ENCODE peak calls at places on chromosomes 4 and X, in seven cellular contexts. S, I, L, Y, J, N and E are unnamed samples. For H3K9me3, the result is how much of the 10 kb centered on the place peaks cover.

GRCh38 chr4:185227131-185227551 is 17.7 kb downstream of the SNX25 start:
- DNase-seq in S (no peak), I (no peak), L (no peak), Y (peak), J (no peak), N (no peak), E (no peak)

GRCh38 chr4:140296871-140297570 is 76.4 kb upstream of the SCOC start:
- DNase-seq in S (no peak), I (no peak), L (no peak), Y (no peak), J (no peak), N (no peak), E (no peak)

GRCh38 chr4:2962099-2962455 is 1.1 kb downstream of the NOP14 start:
- DNase-seq in S (no peak), I (no peak), L (peak), Y (no peak), J (no peak), N (no peak), E (no peak)

GRCh38 chrX:15686818-15687685 is 22.4 kb upstream of the CLTRN start:
- DNase-seq in S (no peak), I (no peak), L (no peak), Y (peak), J (peak), N (no peak), E (peak)

GRCh38 chr4:61984260-61984909 is 784.3 kb downstream of the ADGRL3 start:
- DNase-seq in S (no peak), I (no peak), L (no peak), Y (no peak), J (no peak), N (no peak), E (no peak)

GRCh38 chrX:68840256-68840655 is 11.4 kb downstream of the EFNB1 start:
- DNase-seq in S (no peak), I (no peak), L (no peak), Y (no peak), J (no peak), N (no peak), E (no peak)

GRCh38 chr4:153151535-153152452 is 52.4 kb upstream of the TRIM2 start:
- DNase-seq in S (peak), I (peak), L (no peak), Y (peak), J (no peak), N (no peak), E (no peak)

GRCh38 chr4:117085185-117085701 is at the start of gene TRAM1L1:
- DNase-seq in S (peak), I (peak), L (peak), Y (peak), J (no peak), N (peak), E (peak)

GRCh38 chrX:86133761-86134160 is 14.5 kb upstream of the DACH2 start:
- DNase-seq in S (no peak), I (no peak), L (no peak), Y (no peak), J (no peak), N (no peak), E (no peak)

GRCh38 chrX:7372843-7373525 is 225.0 kb upstream of the PUDP start:
- DNase-seq in S (no peak), I (no peak), L (no peak), Y (no peak), J (no peak), N (no peak), E (no peak)

GRCh38 chr4:9916937-9917336 is 104.4 kb downstream of the SLC2A9 start:
- DNase-seq in S (no peak), I (no peak), L (no peak), Y (no peak), J (no peak), N (no peak), E (no peak)

GRCh38 chr4:112284662-112285411 is 867 bp downstream of the TIFA start:
- DNase-seq in S (peak), I (no peak), L (peak), Y (peak), J (no peak), N (no peak), E (no peak)

GRCh38 chr4:13765535-13765934 is 138.0 kb upstream of the BOD1L1 start:
- DNase-seq in S (no peak), I (no peak), L (no peak), Y (no peak), J (no peak), N (no peak), E (no peak)

GRCh38 chr4:78599147-78599546 is 47.6 kb downstream of the ANXA3 start:
- DNase-seq in S (no peak), I (no peak), L (no peak), Y (no peak), J (no peak), N (no peak), E (no peak)

GRCh38 chr4:10803944-10804343 is 119.4 kb upstream of the CLNK start:
- DNase-seq in S (no peak), I (no peak), L (no peak), Y (no peak), J (no peak), N (no peak), E (no peak)

GRCh38 chr4:147057631-147057980 is 111.9 kb upstream of the TTC29 start:
- DNase-seq in S (no peak), I (no peak), L (no peak), Y (no peak), J (no peak), N (no peak), E (no peak)

GRCh38 chr4:99468891-99469290 is 33.7 kb upstream of the ADH7 start:
- DNase-seq in S (no peak), I (no peak), L (no peak), Y (no peak), J (no peak), N (no peak), E (no peak)

GRCh38 chr4:157838366-157838765 is 334.5 kb downstream of the GASK1B start:
- DNase-seq in S (no peak), I (no peak), L (no peak), Y (no peak), J (no peak), N (no peak), E (no peak)

GRCh38 chr4:74376888-74377483 is 12.0 kb downstream of the EREG start:
- DNase-seq in S (no peak), I (no peak), L (no peak), Y (no peak), J (no peak), N (no peak), E (no peak)

GRCh38 chr4:28702571-28702970 is 1841.9 kb downstream of the STIM2 start:
- DNase-seq in S (no peak), I (no peak), L (no peak), Y (no peak), J (no peak), N (no peak), E (no peak)

GRCh38 chr4:17060230-17060629 is 161.8 kb upstream of the LDB2 start:
- DNase-seq in S (no peak), I (no peak), L (no peak), Y (no peak), J (no peak), N (no peak), E (no peak)

DNA sequence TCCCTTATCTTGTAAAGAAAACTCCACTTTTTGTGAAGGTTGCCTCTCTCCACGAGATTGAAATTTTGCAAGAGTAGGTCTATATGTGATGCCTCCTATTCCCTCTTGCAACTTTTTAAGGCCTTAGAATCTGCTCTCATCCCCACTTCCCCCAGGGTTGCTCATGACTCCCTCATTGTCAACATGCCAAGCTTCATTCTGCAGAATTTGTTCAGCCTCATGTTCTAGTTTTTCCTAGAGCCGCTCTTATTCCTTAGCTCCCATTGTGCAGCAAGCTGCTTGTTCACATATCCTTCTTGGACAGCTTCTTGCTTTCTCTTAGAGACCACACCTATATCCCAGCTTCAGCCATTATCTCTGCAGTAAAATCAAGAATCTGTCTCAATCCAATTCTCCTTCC is 82.4 kb downstream of the CNGA2 start:
- DNase-seq in S (no peak), I (no peak), L (no peak), Y (no peak), J (no peak), N (no peak), E (no peak)
- H3K9me3 ChIP-seq in S (under half), I (under half), L (under half), Y (under half), J (under half), N (under half), E (under half)

GRCh38 chrX:79573760-79574159 is 206.6 kb upstream of the ITM2A start:
- DNase-seq in S (no peak), I (no peak), L (no peak), Y (no peak), J (no peak), N (no peak), E (no peak)

GRCh38 chrX:79570524-79571240 is 203.5 kb upstream of the ITM2A start:
- DNase-seq in S (no peak), I (no peak), L (peak), Y (no peak), J (no peak), N (no peak), E (no peak)

GRCh38 chrX:79572566-79572965 is 205.4 kb upstream of the ITM2A start:
- DNase-seq in S (no peak), I (no peak), L (no peak), Y (no peak), J (no peak), N (no peak), E (no peak)

GRCh38 chrX:79564362-79564761 is 197.2 kb upstream of the ITM2A start:
- DNase-seq in S (no peak), I (no peak), L (no peak), Y (no peak), J (no peak), N (no peak), E (no peak)

GRCh38 chrX:79568309-79568708 is 201.2 kb upstream of the ITM2A start:
- DNase-seq in S (no peak), I (no peak), L (no peak), Y (no peak), J (no peak), N (no peak), E (no peak)
- H3K9me3 ChIP-seq in S (under half), I (under half), L (under half), Y (under half), J (under half), N (under half), E (under half)

GRCh38 chr4:83527671-83528070 is 8.2 kb upstream of the GPAT3 start:
- DNase-seq in S (no peak), I (no peak), L (no peak), Y (no peak), J (no peak), N (no peak), E (no peak)

DNA sequence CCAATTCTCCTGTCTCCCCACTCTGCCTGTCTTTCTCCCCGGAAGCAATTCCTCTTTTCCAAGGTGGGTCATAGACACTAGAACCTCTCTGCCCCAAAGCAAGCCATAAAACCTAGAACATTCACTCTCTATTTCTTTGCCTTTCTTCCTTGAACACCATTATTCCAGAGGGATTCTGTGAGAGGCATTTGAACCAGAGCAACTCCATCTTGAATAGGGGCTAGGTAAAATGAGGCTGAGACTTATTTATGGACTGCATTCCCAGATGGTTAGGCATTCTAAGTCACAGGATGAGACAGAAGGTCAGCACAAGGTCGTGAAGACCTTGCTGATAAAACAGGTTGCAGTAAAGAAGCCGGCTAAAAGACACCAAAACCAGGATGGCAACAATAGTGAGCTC is 13.7 kb upstream of the GPAT3 start:
- DNase-seq in S (no peak), I (no peak), L (no peak), Y (no peak), J (no peak), N (no peak), E (no peak)
- H3K9me3 ChIP-seq in S (under half), I (under half), L (under half), Y (under half), J (under half), N (under half), E (under half)

DNA sequence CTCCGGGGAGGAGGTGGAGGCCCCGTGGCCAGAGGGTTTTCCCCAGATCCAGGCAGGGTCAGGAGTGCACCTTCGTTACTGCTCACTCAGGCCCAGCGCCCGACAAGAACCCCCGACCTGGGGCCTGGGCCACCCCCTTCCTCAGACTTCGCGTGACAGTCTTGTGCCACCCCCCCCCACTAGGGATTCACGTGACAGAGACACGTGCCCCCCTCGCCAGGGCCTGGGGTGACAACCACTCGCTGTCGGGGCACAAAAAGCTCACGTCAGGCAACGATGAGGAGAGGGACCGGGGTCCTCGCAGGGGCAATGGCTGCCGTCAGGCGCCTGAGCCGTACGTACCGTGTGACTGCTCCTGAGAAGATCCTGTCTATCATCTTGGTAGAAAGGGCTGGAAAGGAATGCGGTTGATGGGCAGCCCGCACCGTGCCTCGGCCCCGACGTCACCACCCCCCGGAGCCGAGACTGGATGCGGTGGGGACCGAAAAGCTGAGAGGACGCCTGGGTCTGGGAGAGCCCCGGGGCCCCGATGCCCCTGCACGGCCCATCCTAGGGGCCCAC is 23.0 kb upstream of the GTPBP6 start:
- DNase-seq in S (peak), I (peak), L (peak), Y (no peak), J (no peak), N (no peak), E (no peak)
- H3K9me3 ChIP-seq in S (under half), I (under half), L (under half), Y (under half), J (under half), N (under half), E (under half)

GRCh38 chrX:45232139-45232538 is 31.5 kb upstream of the DIPK2B start:
- DNase-seq in S (no peak), I (no peak), L (no peak), Y (no peak), J (no peak), N (no peak), E (no peak)

GRCh38 chrX:45229348-45229747 is 28.7 kb upstream of the DIPK2B start:
- DNase-seq in S (no peak), I (no peak), L (no peak), Y (no peak), J (no peak), N (no peak), E (no peak)

GRCh38 chrX:45233541-45233940 is 32.9 kb upstream of the DIPK2B start:
- DNase-seq in S (no peak), I (no peak), L (no peak), Y (no peak), J (no peak), N (no peak), E (no peak)

GRCh38 chrX:45228126-45228525 is 27.4 kb upstream of the DIPK2B start:
- DNase-seq in S (no peak), I (no peak), L (no peak), Y (no peak), J (no peak), N (no peak), E (no peak)

DNA sequence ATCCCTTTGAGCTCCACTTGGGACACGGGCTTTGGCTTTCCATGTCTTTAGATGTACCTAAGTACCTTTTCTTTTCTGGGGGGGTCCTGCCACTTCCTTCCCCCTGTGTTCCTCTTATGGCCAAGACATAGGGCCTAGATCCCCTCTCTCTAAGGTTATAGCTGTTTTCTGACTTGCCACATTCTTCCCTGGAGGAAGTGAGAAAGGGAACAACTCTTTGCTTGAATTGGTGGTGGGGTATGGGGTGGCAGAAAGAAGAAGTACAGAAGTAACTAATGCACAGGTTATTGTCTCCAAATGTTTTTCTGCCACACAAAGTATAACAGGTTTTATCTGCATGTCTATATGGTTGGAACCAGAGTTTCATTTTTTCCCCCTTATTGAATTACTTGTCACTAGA is 29.7 kb upstream of the DIPK2B start:
- DNase-seq in S (no peak), I (no peak), L (no peak), Y (no peak), J (no peak), N (no peak), E (no peak)
- H3K9me3 ChIP-seq in S (under half), I (under half), L (under half), Y (under half), J (under half), N (under half), E (under half)

GRCh38 chrX:125308653-125309052 is 11.0 kb upstream of the TEX13C start:
- DNase-seq in S (no peak), I (no peak), L (no peak), Y (no peak), J (no peak), N (no peak), E (no peak)

GRCh38 chrX:125306335-125306866 is 13.3 kb upstream of the TEX13C start:
- DNase-seq in S (no peak), I (no peak), L (no peak), Y (no peak), J (no peak), N (no peak), E (no peak)
- H3K9me3 ChIP-seq in S (under half), I (under half), L (under half), Y (under half), J (under half), N (under half), E (under half)

GRCh38 chrX:35439042-35439639 is 359.0 kb upstream of the MAGEB16 start:
- DNase-seq in S (no peak), I (no peak), L (no peak), Y (no peak), J (no peak), N (no peak), E (no peak)

GRCh38 chrX:35442421-35442820 is 355.7 kb upstream of the MAGEB16 start:
- DNase-seq in S (no peak), I (no peak), L (no peak), Y (no peak), J (no peak), N (no peak), E (no peak)

DNA sequence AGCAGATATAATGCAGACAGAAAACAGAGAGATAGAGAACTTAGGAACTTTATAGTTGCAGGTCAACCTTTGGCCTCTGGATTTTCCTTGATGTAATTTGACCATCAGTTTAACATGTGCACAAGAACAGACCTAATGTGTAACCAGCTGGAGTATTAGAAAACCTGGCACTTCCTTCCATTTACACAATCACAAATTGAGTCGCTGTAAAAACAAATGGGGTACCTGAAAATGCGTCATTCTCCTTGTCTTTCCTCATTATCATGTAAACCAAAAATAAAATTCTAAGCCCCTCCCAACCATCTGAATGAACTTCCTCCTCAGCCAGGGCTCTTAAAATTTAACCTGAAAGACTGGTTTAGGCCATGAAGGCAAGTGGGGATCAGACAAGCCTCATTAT is 358.4 kb upstream of the MAGEB16 start:
- DNase-seq in S (no peak), I (no peak), L (no peak), Y (no peak), J (no peak), N (no peak), E (no peak)
- H3K9me3 ChIP-seq in S (under half), I (under half), L (under half), Y (under half), J (under half), N (under half), E (under half)

GRCh38 chr4:123050014-123050413 is 127.6 kb upstream of the NUDT6 start:
- DNase-seq in S (no peak), I (no peak), L (no peak), Y (no peak), J (no peak), N (no peak), E (no peak)

GRCh38 chr4:123042095-123042494 is 119.7 kb upstream of the NUDT6 start:
- DNase-seq in S (no peak), I (no peak), L (no peak), Y (no peak), J (no peak), N (no peak), E (no peak)

GRCh38 chr4:123043793-123044425 is 121.5 kb upstream of the NUDT6 start:
- DNase-seq in S (no peak), I (no peak), L (no peak), Y (no peak), J (no peak), N (no peak), E (no peak)

GRCh38 chr4:123043013-123043412 is 120.6 kb upstream of the NUDT6 start:
- DNase-seq in S (no peak), I (no peak), L (no peak), Y (no peak), J (no peak), N (no peak), E (no peak)

DNA sequence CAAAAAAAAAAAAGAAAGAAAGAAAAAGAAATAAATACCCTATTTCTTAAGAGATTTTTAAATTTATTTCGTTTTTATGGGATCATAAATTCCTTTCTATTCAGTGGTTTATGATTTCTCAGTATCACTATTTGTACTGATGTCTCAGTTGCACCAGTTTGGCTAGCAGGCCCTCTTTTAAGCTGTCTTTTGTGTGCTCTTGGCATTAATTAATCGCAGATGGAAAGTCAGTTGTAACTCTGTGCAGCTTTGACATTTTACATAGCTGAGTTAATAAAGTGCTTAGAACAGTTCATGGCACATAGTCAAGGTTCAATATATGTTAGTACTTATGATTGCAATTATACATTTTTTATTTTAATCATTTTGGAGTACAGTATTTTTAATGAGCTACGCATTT is 123.7 kb upstream of the NUDT6 start:
- DNase-seq in S (no peak), I (no peak), L (no peak), Y (no peak), J (no peak), N (no peak), E (no peak)
- H3K9me3 ChIP-seq in S (under half), I (half or more), L (half or more), Y (under half), J (under half), N (under half), E (under half)